ENCODE peak calls at places on chromosome 17, in nine cellular contexts. One of them, this sample, is unnamed.

GRCh38 chr17:78838574-78839005 is 2.0 kb downstream of the USP36 start:
- DNase-seq in stimulated activated CD4-positive, alpha-beta T cell treated with anti-CD3 and anti-CD28 coated beads, Interleukin-2, amount 100 ng/mL, for 48 hours: no peak
- DNase-seq in KBM-7: no peak
- DNase-seq in activated naive CD4-positive, alpha-beta T cell treated with Interleukin-2 at 50 U/mL for 16 hours: no peak
- DNase-seq in Ammon's horn: no peak
- DNase-seq in colonic mucosa: peak
- DNase-seq in AG09309: no peak
- DNase-seq in CD8-positive, alpha-beta T cell: no peak
- DNase-seq in stimulated activated CD8-positive, alpha-beta memory T cell treated with anti-CD3 and anti-CD28 coated beads, Interleukin-7, amount 100 ng/mL, for 24 hours: no peak
- DNase-seq in this sample: no peak

GRCh38 chr17:43411369-43411677 is 12.5 kb downstream of the ARL4D start:
- DNase-seq in stimulated activated CD8-positive, alpha-beta memory T cell treated with anti-CD3 and anti-CD28 coated beads, Interleukin-7, amount 100 ng/mL, for 24 hours: no peak
- DNase-seq in Ammon's horn: no peak
- DNase-seq in stimulated activated CD4-positive, alpha-beta T cell treated with anti-CD3 and anti-CD28 coated beads, Interleukin-2, amount 100 ng/mL, for 48 hours: no peak
- DNase-seq in colonic mucosa: no peak
- DNase-seq in AG09309: no peak
- DNase-seq in KBM-7: no peak
- DNase-seq in CD8-positive, alpha-beta T cell: no peak
- DNase-seq in activated naive CD4-positive, alpha-beta T cell treated with Interleukin-2 at 50 U/mL for 16 hours: no peak
- DNase-seq in this sample: no peak

GRCh38 chr17:49352587-49353154 is 9.4 kb downstream of the ZNF652 start:
- DNase-seq in activated naive CD4-positive, alpha-beta T cell treated with Interleukin-2 at 50 U/mL for 16 hours: no peak
- DNase-seq in colonic mucosa: no peak
- DNase-seq in KBM-7: no peak
- DNase-seq in AG09309: no peak
- DNase-seq in Ammon's horn: no peak
- DNase-seq in stimulated activated CD4-positive, alpha-beta T cell treated with anti-CD3 and anti-CD28 coated beads, Interleukin-2, amount 100 ng/mL, for 48 hours: no peak
- DNase-seq in CD8-positive, alpha-beta T cell: no peak
- DNase-seq in stimulated activated CD8-positive, alpha-beta memory T cell treated with anti-CD3 and anti-CD28 coated beads, Interleukin-7, amount 100 ng/mL, for 24 hours: no peak
- DNase-seq in this sample: no peak

GRCh38 chr17:44916781-44917241 is 1.5 kb upstream of the GFAP start:
- DNase-seq in stimulated activated CD8-positive, alpha-beta memory T cell treated with anti-CD3 and anti-CD28 coated beads, Interleukin-7, amount 100 ng/mL, for 24 hours: no peak
- DNase-seq in activated naive CD4-positive, alpha-beta T cell treated with Interleukin-2 at 50 U/mL for 16 hours: no peak
- DNase-seq in AG09309: peak
- DNase-seq in KBM-7: no peak
- DNase-seq in Ammon's horn: peak
- DNase-seq in stimulated activated CD4-positive, alpha-beta T cell treated with anti-CD3 and anti-CD28 coated beads, Interleukin-2, amount 100 ng/mL, for 48 hours: no peak
- DNase-seq in colonic mucosa: no peak
- DNase-seq in CD8-positive, alpha-beta T cell: no peak
- DNase-seq in this sample: peak

GRCh38 chr17:7538050-7538449 is 10.8 kb upstream of the TNFSF12 start:
- DNase-seq in colonic mucosa: no peak
- DNase-seq in KBM-7: no peak
- DNase-seq in stimulated activated CD8-positive, alpha-beta memory T cell treated with anti-CD3 and anti-CD28 coated beads, Interleukin-7, amount 100 ng/mL, for 24 hours: no peak
- DNase-seq in CD8-positive, alpha-beta T cell: no peak
- DNase-seq in stimulated activated CD4-positive, alpha-beta T cell treated with anti-CD3 and anti-CD28 coated beads, Interleukin-2, amount 100 ng/mL, for 48 hours: no peak
- DNase-seq in AG09309: no peak
- DNase-seq in activated naive CD4-positive, alpha-beta T cell treated with Interleukin-2 at 50 U/mL for 16 hours: no peak
- DNase-seq in Ammon's horn: no peak
- DNase-seq in this sample: no peak

GRCh38 chr17:2929881-2930533 is 133.4 kb downstream of the OR1D5 start:
- DNase-seq in AG09309: no peak
- DNase-seq in CD8-positive, alpha-beta T cell: no peak
- DNase-seq in stimulated activated CD8-positive, alpha-beta memory T cell treated with anti-CD3 and anti-CD28 coated beads, Interleukin-7, amount 100 ng/mL, for 24 hours: peak
- DNase-seq in activated naive CD4-positive, alpha-beta T cell treated with Interleukin-2 at 50 U/mL for 16 hours: peak
- DNase-seq in Ammon's horn: no peak
- DNase-seq in stimulated activated CD4-positive, alpha-beta T cell treated with anti-CD3 and anti-CD28 coated beads, Interleukin-2, amount 100 ng/mL, for 48 hours: peak
- DNase-seq in KBM-7: peak
- DNase-seq in colonic mucosa: peak
- DNase-seq in this sample: no peak

GRCh38 chr17:50201226-50201854 is at the start of gene COL1A1:
- DNase-seq in colonic mucosa: peak
- DNase-seq in AG09309: peak
- DNase-seq in CD8-positive, alpha-beta T cell: no peak
- DNase-seq in Ammon's horn: no peak
- DNase-seq in activated naive CD4-positive, alpha-beta T cell treated with Interleukin-2 at 50 U/mL for 16 hours: no peak
- DNase-seq in KBM-7: no peak
- DNase-seq in stimulated activated CD8-positive, alpha-beta memory T cell treated with anti-CD3 and anti-CD28 coated beads, Interleukin-7, amount 100 ng/mL, for 24 hours: no peak
- DNase-seq in stimulated activated CD4-positive, alpha-beta T cell treated with anti-CD3 and anti-CD28 coated beads, Interleukin-2, amount 100 ng/mL, for 48 hours: no peak
- DNase-seq in this sample: peak

GRCh38 chr17:29619251-29619650 is 3.5 kb downstream of the CORO6 start:
- DNase-seq in CD8-positive, alpha-beta T cell: no peak
- DNase-seq in Ammon's horn: no peak
- DNase-seq in colonic mucosa: no peak
- DNase-seq in KBM-7: peak
- DNase-seq in stimulated activated CD4-positive, alpha-beta T cell treated with anti-CD3 and anti-CD28 coated beads, Interleukin-2, amount 100 ng/mL, for 48 hours: no peak
- DNase-seq in stimulated activated CD8-positive, alpha-beta memory T cell treated with anti-CD3 and anti-CD28 coated beads, Interleukin-7, amount 100 ng/mL, for 24 hours: no peak
- DNase-seq in AG09309: no peak
- DNase-seq in activated naive CD4-positive, alpha-beta T cell treated with Interleukin-2 at 50 U/mL for 16 hours: no peak
- DNase-seq in this sample: no peak

GRCh38 chr17:15998031-15998574 is 1.4 kb downstream of the ZSWIM7 start:
- DNase-seq in stimulated activated CD4-positive, alpha-beta T cell treated with anti-CD3 and anti-CD28 coated beads, Interleukin-2, amount 100 ng/mL, for 48 hours: no peak
- DNase-seq in colonic mucosa: no peak
- DNase-seq in AG09309: no peak
- DNase-seq in Ammon's horn: no peak
- DNase-seq in stimulated activated CD8-positive, alpha-beta memory T cell treated with anti-CD3 and anti-CD28 coated beads, Interleukin-7, amount 100 ng/mL, for 24 hours: no peak
- DNase-seq in activated naive CD4-positive, alpha-beta T cell treated with Interleukin-2 at 50 U/mL for 16 hours: no peak
- DNase-seq in KBM-7: no peak
- DNase-seq in CD8-positive, alpha-beta T cell: no peak
- DNase-seq in this sample: no peak